ENCODE peak calls at places on chromosome 18, in six cellular contexts. One of them, this sample, is unnamed.

GRCh38 chr18:43620936-43621335 is 343.6 kb upstream of the SYT4 start:
- DNase-seq in ovary: no peak
- DNase-seq in HEK293T: peak; percentile 10
- DNase-seq in GM23248: peak; percentile 50
- DNase-seq in Ammon's horn: peak; percentile 11
- DNase-seq in activated gamma-delta T cell treated with Interleukin-2 at 50 U/mL for 16 hours: no peak
- DNase-seq in this sample: no peak

GRCh38 chr18:427005-427404 is 73.5 kb downstream of the COLEC12 start:
- DNase-seq in ovary: no peak
- DNase-seq in HEK293T: no peak
- DNase-seq in GM23248: peak; percentile 95
- DNase-seq in Ammon's horn: peak; percentile 81
- DNase-seq in activated gamma-delta T cell treated with Interleukin-2 at 50 U/mL for 16 hours: no peak
- DNase-seq in this sample: no peak

GRCh38 chr18:48979944-48980890 is 29.5 kb upstream of the SMAD7 start:
- DNase-seq in ovary: no peak
- DNase-seq in HEK293T: no peak
- DNase-seq in GM23248: peak; percentile 34
- DNase-seq in Ammon's horn: no peak
- DNase-seq in activated gamma-delta T cell treated with Interleukin-2 at 50 U/mL for 16 hours: no peak
- DNase-seq in this sample: no peak

GRCh38 chr18:13381907-13382682 is 163.5 kb downstream of the LDLRAD4 start:
- DNase-seq in ovary: peak; percentile 43
- DNase-seq in HEK293T: no peak
- DNase-seq in GM23248: peak; percentile 78
- DNase-seq in Ammon's horn: peak; percentile 84
- DNase-seq in activated gamma-delta T cell treated with Interleukin-2 at 50 U/mL for 16 hours: no peak
- DNase-seq in this sample: no peak

GRCh38 chr18:811192-812122 is 585 bp downstream of the YES1 start:
- DNase-seq in ovary: peak; percentile 76
- DNase-seq in HEK293T: peak; percentile 20
- DNase-seq in GM23248: peak; percentile 70
- DNase-seq in Ammon's horn: peak; percentile 5
- DNase-seq in activated gamma-delta T cell treated with Interleukin-2 at 50 U/mL for 16 hours: peak; percentile 5
- DNase-seq in this sample: no peak

GRCh38 chr18:65725421-65726050 is 25.3 kb upstream of the CDH7 start:
- DNase-seq in ovary: no peak
- DNase-seq in HEK293T: peak; percentile 6
- DNase-seq in GM23248: no peak
- DNase-seq in Ammon's horn: peak; percentile 11
- DNase-seq in activated gamma-delta T cell treated with Interleukin-2 at 50 U/mL for 16 hours: no peak
- DNase-seq in this sample: no peak

GRCh38 chr18:49548266-49548665 is 13.6 kb upstream of the LIPG start:
- DNase-seq in ovary: no peak
- DNase-seq in HEK293T: no peak
- DNase-seq in GM23248: peak; percentile 48
- DNase-seq in Ammon's horn: no peak
- DNase-seq in activated gamma-delta T cell treated with Interleukin-2 at 50 U/mL for 16 hours: no peak
- DNase-seq in this sample: no peak

GRCh38 chr18:49874238-49874637 is 60.9 kb upstream of the ACAA2 start:
- DNase-seq in ovary: no peak
- DNase-seq in HEK293T: no peak
- DNase-seq in GM23248: no peak
- DNase-seq in Ammon's horn: no peak
- DNase-seq in activated gamma-delta T cell treated with Interleukin-2 at 50 U/mL for 16 hours: no peak
- DNase-seq in this sample: no peak

GRCh38 chr18:66727991-66728390 is 124.1 kb upstream of the CDH19 start:
- DNase-seq in ovary: no peak
- DNase-seq in HEK293T: no peak
- DNase-seq in GM23248: no peak
- DNase-seq in Ammon's horn: no peak
- DNase-seq in activated gamma-delta T cell treated with Interleukin-2 at 50 U/mL for 16 hours: no peak
- DNase-seq in this sample: no peak

GRCh38 chr18:46374850-46375249 is 270.7 kb downstream of the HAUS1 start:
- DNase-seq in ovary: no peak
- DNase-seq in HEK293T: no peak
- DNase-seq in GM23248: no peak
- DNase-seq in Ammon's horn: no peak
- DNase-seq in activated gamma-delta T cell treated with Interleukin-2 at 50 U/mL for 16 hours: no peak
- DNase-seq in this sample: no peak

GRCh38 chr18:13565228-13565627 is 161.1 kb downstream of the FAM210A start:
- DNase-seq in ovary: no peak
- DNase-seq in HEK293T: no peak
- DNase-seq in GM23248: no peak
- DNase-seq in Ammon's horn: peak; percentile 99
- DNase-seq in activated gamma-delta T cell treated with Interleukin-2 at 50 U/mL for 16 hours: no peak
- DNase-seq in this sample: no peak

GRCh38 chr18:23631746-23632145 is 31.0 kb downstream of the ANKRD29 start:
- DNase-seq in ovary: no peak
- DNase-seq in HEK293T: no peak
- DNase-seq in GM23248: peak; percentile 18
- DNase-seq in Ammon's horn: no peak
- DNase-seq in activated gamma-delta T cell treated with Interleukin-2 at 50 U/mL for 16 hours: no peak
- DNase-seq in this sample: no peak

GRCh38 chr18:63182247-63182771 is 137.3 kb downstream of the BCL2 start:
- DNase-seq in ovary: no peak
- DNase-seq in HEK293T: no peak
- DNase-seq in GM23248: no peak
- DNase-seq in Ammon's horn: no peak
- DNase-seq in activated gamma-delta T cell treated with Interleukin-2 at 50 U/mL for 16 hours: no peak
- DNase-seq in this sample: no peak

GRCh38 chr18:49277395-49278036 is 182.9 kb downstream of the DYM start:
- DNase-seq in ovary: no peak
- DNase-seq in HEK293T: no peak
- DNase-seq in GM23248: peak; percentile 66
- DNase-seq in Ammon's horn: no peak
- DNase-seq in activated gamma-delta T cell treated with Interleukin-2 at 50 U/mL for 16 hours: no peak
- DNase-seq in this sample: no peak

GRCh38 chr18:10279476-10279875 is 175.0 kb upstream of the APCDD1 start:
- DNase-seq in ovary: no peak
- DNase-seq in HEK293T: no peak
- DNase-seq in GM23248: no peak
- DNase-seq in Ammon's horn: no peak
- DNase-seq in activated gamma-delta T cell treated with Interleukin-2 at 50 U/mL for 16 hours: no peak
- DNase-seq in this sample: no peak